ENCODE peak calls at places on chromosome X, in eight cellular contexts. One of them, this sample, is unnamed.

GRCh38 chrX:11336201-11336600 is 43.0 kb downstream of the AMELX start:
- DNase-seq in memory B cell: no peak
- DNase-seq in activated T-cell treated with anti-CD3 and anti-CD28 coated beads for 1 hour: no peak
- DNase-seq in SW 1271: no peak
- DNase-seq in lower lobe of right lung: no peak
- DNase-seq in ovary: no peak
- DNase-seq in neural progenitor cell: no peak
- DNase-seq in HTR-8/SVneo: no peak
- DNase-seq in this sample: no peak

GRCh38 chrX:108126661-108127060 is 35.1 kb downstream of the ATG4A start:
- DNase-seq in SW 1271: no peak
- DNase-seq in HTR-8/SVneo: no peak
- DNase-seq in ovary: no peak
- DNase-seq in neural progenitor cell: no peak
- DNase-seq in memory B cell: no peak
- DNase-seq in activated T-cell treated with anti-CD3 and anti-CD28 coated beads for 1 hour: no peak
- DNase-seq in lower lobe of right lung: no peak
- DNase-seq in this sample: no peak

GRCh38 chrX:38560776-38561125 is 591 bp upstream of the TSPAN7 start:
- DNase-seq in neural progenitor cell: no peak
- DNase-seq in SW 1271: no peak
- DNase-seq in HTR-8/SVneo: no peak
- DNase-seq in memory B cell: no peak
- DNase-seq in activated T-cell treated with anti-CD3 and anti-CD28 coated beads for 1 hour: no peak
- DNase-seq in lower lobe of right lung: no peak
- DNase-seq in ovary: peak
- DNase-seq in this sample: no peak

GRCh38 chrX:337331-337831 is 18.8 kb upstream of the GTPBP6 start:
- DNase-seq in ovary: no peak
- DNase-seq in SW 1271: no peak
- DNase-seq in memory B cell: no peak
- DNase-seq in HTR-8/SVneo: no peak
- DNase-seq in neural progenitor cell: no peak
- DNase-seq in activated T-cell treated with anti-CD3 and anti-CD28 coated beads for 1 hour: no peak
- DNase-seq in lower lobe of right lung: peak
- DNase-seq in this sample: no peak

GRCh38 chrX:1246816-1247215 is 21.8 kb upstream of the CSF2RA start:
- DNase-seq in ovary: peak
- DNase-seq in activated T-cell treated with anti-CD3 and anti-CD28 coated beads for 1 hour: peak
- DNase-seq in SW 1271: peak
- DNase-seq in neural progenitor cell: peak
- DNase-seq in HTR-8/SVneo: peak
- DNase-seq in memory B cell: peak
- DNase-seq in lower lobe of right lung: peak
- DNase-seq in this sample: peak

GRCh38 chrX:119067023-119067739 is 5.6 kb upstream of the CT47C1 start:
- DNase-seq in neural progenitor cell: peak
- DNase-seq in SW 1271: peak
- DNase-seq in memory B cell: peak
- DNase-seq in activated T-cell treated with anti-CD3 and anti-CD28 coated beads for 1 hour: peak
- DNase-seq in HTR-8/SVneo: peak
- DNase-seq in ovary: peak
- DNase-seq in lower lobe of right lung: peak
- DNase-seq in this sample: peak

GRCh38 chrX:7318661-7319060 is 170.7 kb upstream of the PUDP start:
- DNase-seq in memory B cell: no peak
- DNase-seq in ovary: no peak
- DNase-seq in HTR-8/SVneo: no peak
- DNase-seq in activated T-cell treated with anti-CD3 and anti-CD28 coated beads for 1 hour: no peak
- DNase-seq in neural progenitor cell: no peak
- DNase-seq in SW 1271: no peak
- DNase-seq in lower lobe of right lung: no peak
- DNase-seq in this sample: peak

GRCh38 chrX:81280148-81280547 is 78.2 kb downstream of the SH3BGRL start:
- DNase-seq in lower lobe of right lung: no peak
- DNase-seq in HTR-8/SVneo: no peak
- DNase-seq in activated T-cell treated with anti-CD3 and anti-CD28 coated beads for 1 hour: no peak
- DNase-seq in ovary: no peak
- DNase-seq in neural progenitor cell: no peak
- DNase-seq in memory B cell: no peak
- DNase-seq in SW 1271: no peak
- DNase-seq in this sample: peak

GRCh38 chrX:53695901-53696300 is 9.4 kb upstream of the HUWE1 start:
- DNase-seq in activated T-cell treated with anti-CD3 and anti-CD28 coated beads for 1 hour: no peak
- DNase-seq in memory B cell: no peak
- DNase-seq in ovary: no peak
- DNase-seq in SW 1271: no peak
- DNase-seq in neural progenitor cell: peak
- DNase-seq in HTR-8/SVneo: no peak
- DNase-seq in lower lobe of right lung: no peak
- DNase-seq in this sample: no peak

GRCh38 chrX:17590892-17591740 is 146.2 kb upstream of the SCML1 start:
- DNase-seq in SW 1271: no peak
- DNase-seq in activated T-cell treated with anti-CD3 and anti-CD28 coated beads for 1 hour: no peak
- DNase-seq in neural progenitor cell: peak
- DNase-seq in HTR-8/SVneo: peak
- DNase-seq in ovary: peak
- DNase-seq in memory B cell: no peak
- DNase-seq in lower lobe of right lung: peak
- DNase-seq in this sample: peak

GRCh38 chrX:43633081-43633480 is 23.0 kb upstream of the MAOA start:
- DNase-seq in HTR-8/SVneo: no peak
- DNase-seq in neural progenitor cell: no peak
- DNase-seq in memory B cell: no peak
- DNase-seq in ovary: no peak
- DNase-seq in lower lobe of right lung: no peak
- DNase-seq in activated T-cell treated with anti-CD3 and anti-CD28 coated beads for 1 hour: no peak
- DNase-seq in SW 1271: no peak
- DNase-seq in this sample: no peak

GRCh38 chrX:147403075-147403474 is 508.6 kb upstream of the FMR1 start:
- DNase-seq in activated T-cell treated with anti-CD3 and anti-CD28 coated beads for 1 hour: no peak
- DNase-seq in memory B cell: no peak
- DNase-seq in SW 1271: no peak
- DNase-seq in ovary: no peak
- DNase-seq in lower lobe of right lung: no peak
- DNase-seq in HTR-8/SVneo: no peak
- DNase-seq in neural progenitor cell: no peak
- DNase-seq in this sample: no peak

GRCh38 chrX:65667157-65667502 is 324 bp upstream of the MSN start:
- DNase-seq in ovary: no peak
- DNase-seq in activated T-cell treated with anti-CD3 and anti-CD28 coated beads for 1 hour: no peak
- DNase-seq in lower lobe of right lung: no peak
- DNase-seq in neural progenitor cell: no peak
- DNase-seq in HTR-8/SVneo: no peak
- DNase-seq in SW 1271: no peak
- DNase-seq in memory B cell: no peak
- DNase-seq in this sample: no peak

GRCh38 chrX:17187301-17187836 is 187.6 kb upstream of the NHS start:
- DNase-seq in HTR-8/SVneo: no peak
- DNase-seq in lower lobe of right lung: no peak
- DNase-seq in activated T-cell treated with anti-CD3 and anti-CD28 coated beads for 1 hour: no peak
- DNase-seq in memory B cell: no peak
- DNase-seq in ovary: no peak
- DNase-seq in SW 1271: no peak
- DNase-seq in neural progenitor cell: peak
- DNase-seq in this sample: no peak

GRCh38 chrX:58025979-58026378 is 115.7 kb upstream of the ZXDA start:
- DNase-seq in ovary: peak
- DNase-seq in HTR-8/SVneo: no peak
- DNase-seq in SW 1271: peak
- DNase-seq in lower lobe of right lung: no peak
- DNase-seq in memory B cell: peak
- DNase-seq in activated T-cell treated with anti-CD3 and anti-CD28 coated beads for 1 hour: peak
- DNase-seq in neural progenitor cell: peak
- DNase-seq in this sample: peak

GRCh38 chrX:45479196-45479834 is 278.6 kb upstream of the DIPK2B start:
- DNase-seq in activated T-cell treated with anti-CD3 and anti-CD28 coated beads for 1 hour: no peak
- DNase-seq in neural progenitor cell: no peak
- DNase-seq in ovary: no peak
- DNase-seq in HTR-8/SVneo: peak
- DNase-seq in SW 1271: peak
- DNase-seq in lower lobe of right lung: no peak
- DNase-seq in memory B cell: no peak
- DNase-seq in this sample: no peak

GRCh38 chrX:122203399-122203798 is 980.7 kb upstream of the GRIA3 start:
- DNase-seq in neural progenitor cell: peak
- DNase-seq in SW 1271: no peak
- DNase-seq in ovary: no peak
- DNase-seq in HTR-8/SVneo: no peak
- DNase-seq in lower lobe of right lung: no peak
- DNase-seq in activated T-cell treated with anti-CD3 and anti-CD28 coated beads for 1 hour: no peak
- DNase-seq in memory B cell: no peak
- DNase-seq in this sample: no peak

GRCh38 chrX:13167444-13168207 is 123.2 kb upstream of the FAM9C start:
- DNase-seq in lower lobe of right lung: no peak
- DNase-seq in ovary: peak
- DNase-seq in memory B cell: no peak
- DNase-seq in activated T-cell treated with anti-CD3 and anti-CD28 coated beads for 1 hour: no peak
- DNase-seq in SW 1271: no peak
- DNase-seq in HTR-8/SVneo: no peak
- DNase-seq in neural progenitor cell: peak
- DNase-seq in this sample: no peak

GRCh38 chrX:123878177-123878576 is 18.3 kb downstream of the XIAP start:
- DNase-seq in neural progenitor cell: no peak
- DNase-seq in HTR-8/SVneo: no peak
- DNase-seq in memory B cell: no peak
- DNase-seq in ovary: no peak
- DNase-seq in lower lobe of right lung: no peak
- DNase-seq in activated T-cell treated with anti-CD3 and anti-CD28 coated beads for 1 hour: no peak
- DNase-seq in SW 1271: no peak
- DNase-seq in this sample: no peak

GRCh38 chrX:111199505-111199904 is 70.8 kb downstream of the CAPN6 start:
- DNase-seq in SW 1271: no peak
- DNase-seq in lower lobe of right lung: no peak
- DNase-seq in HTR-8/SVneo: no peak
- DNase-seq in ovary: no peak
- DNase-seq in activated T-cell treated with anti-CD3 and anti-CD28 coated beads for 1 hour: no peak
- DNase-seq in memory B cell: no peak
- DNase-seq in neural progenitor cell: no peak
- DNase-seq in this sample: no peak

GRCh38 chrX:69189972-69190371 is 24.7 kb upstream of the PJA1 start:
- DNase-seq in ovary: peak
- DNase-seq in lower lobe of right lung: no peak
- DNase-seq in HTR-8/SVneo: no peak
- DNase-seq in SW 1271: no peak
- DNase-seq in memory B cell: no peak
- DNase-seq in activated T-cell treated with anti-CD3 and anti-CD28 coated beads for 1 hour: no peak
- DNase-seq in neural progenitor cell: peak
- DNase-seq in this sample: no peak

GRCh38 chrX:54817220-54817820 is 9.8 kb downstream of the MAGED2 start:
- DNase-seq in ovary: no peak
- DNase-seq in neural progenitor cell: no peak
- DNase-seq in activated T-cell treated with anti-CD3 and anti-CD28 coated beads for 1 hour: no peak
- DNase-seq in SW 1271: no peak
- DNase-seq in lower lobe of right lung: no peak
- DNase-seq in HTR-8/SVneo: no peak
- DNase-seq in memory B cell: no peak
- DNase-seq in this sample: no peak

GRCh38 chrX:46456125-46456922 is 88.9 kb downstream of the ZNF674 start:
- DNase-seq in HTR-8/SVneo: no peak
- DNase-seq in lower lobe of right lung: no peak
- DNase-seq in activated T-cell treated with anti-CD3 and anti-CD28 coated beads for 1 hour: no peak
- DNase-seq in SW 1271: no peak
- DNase-seq in memory B cell: no peak
- DNase-seq in ovary: no peak
- DNase-seq in neural progenitor cell: no peak
- DNase-seq in this sample: no peak

GRCh38 chrX:140661657-140662056 is 47.9 kb upstream of the LINC00632 start:
- DNase-seq in neural progenitor cell: no peak
- DNase-seq in SW 1271: peak
- DNase-seq in ovary: no peak
- DNase-seq in HTR-8/SVneo: no peak
- DNase-seq in activated T-cell treated with anti-CD3 and anti-CD28 coated beads for 1 hour: no peak
- DNase-seq in memory B cell: no peak
- DNase-seq in lower lobe of right lung: no peak
- DNase-seq in this sample: no peak

GRCh38 chrX:1483843-1484637 is 31.3 kb upstream of the ASMTL start:
- DNase-seq in activated T-cell treated with anti-CD3 and anti-CD28 coated beads for 1 hour: no peak
- DNase-seq in HTR-8/SVneo: no peak
- DNase-seq in neural progenitor cell: no peak
- DNase-seq in SW 1271: no peak
- DNase-seq in lower lobe of right lung: no peak
- DNase-seq in memory B cell: no peak
- DNase-seq in ovary: no peak
- DNase-seq in this sample: no peak

GRCh38 chrX:35115205-35115604 is 172.6 kb downstream of the FAM47B start:
- DNase-seq in HTR-8/SVneo: no peak
- DNase-seq in SW 1271: no peak
- DNase-seq in memory B cell: no peak
- DNase-seq in lower lobe of right lung: no peak
- DNase-seq in ovary: no peak
- DNase-seq in neural progenitor cell: no peak
- DNase-seq in activated T-cell treated with anti-CD3 and anti-CD28 coated beads for 1 hour: no peak
- DNase-seq in this sample: no peak

GRCh38 chrX:98191003-98191402 is 1307.3 kb downstream of the RPA4 start:
- DNase-seq in memory B cell: no peak
- DNase-seq in neural progenitor cell: no peak
- DNase-seq in SW 1271: no peak
- DNase-seq in activated T-cell treated with anti-CD3 and anti-CD28 coated beads for 1 hour: no peak
- DNase-seq in lower lobe of right lung: no peak
- DNase-seq in HTR-8/SVneo: no peak
- DNase-seq in ovary: no peak
- DNase-seq in this sample: no peak

GRCh38 chrX:14920196-14920595 is 47.0 kb downstream of the MOSPD2 start:
- DNase-seq in memory B cell: no peak
- DNase-seq in ovary: no peak
- DNase-seq in HTR-8/SVneo: no peak
- DNase-seq in neural progenitor cell: no peak
- DNase-seq in lower lobe of right lung: no peak
- DNase-seq in SW 1271: no peak
- DNase-seq in activated T-cell treated with anti-CD3 and anti-CD28 coated beads for 1 hour: no peak
- DNase-seq in this sample: no peak

This sample was measured in NCI-H82.